ENCODE peak calls at places on chromosomes 7 and 10, in seven cellular contexts. C is upper lobe of left lung, W is coronary artery, B is cardiac muscle cell, F is brain microvascular endothelial cell, J is spleen, P is dorsolateral prefrontal cortex. G is an unnamed sample.
A peak's percentile ranks its signal among the peaks of the same experiment; 100 is the strongest.

GRCh38 chr10:112580267-112580666 is 133.3 kb downstream of the VTI1A start:
- DNase-seq in B (no peak), P (no peak), C (no peak), F (no peak), W (no peak), J (no peak), G (no peak)

GRCh38 chr7:148153611-148154010 is 437.0 kb upstream of the C7orf33 start:
- DNase-seq in C (peak; percentile 29), W (no peak), P (no peak), J (peak; percentile 81), F (no peak), B (peak; percentile 67), G (no peak)

GRCh38 chr7:106802589-106802988 is 62.5 kb upstream of the PIK3CG start:
- DNase-seq in W (no peak), F (no peak), C (no peak), J (no peak), B (no peak), P (no peak), G (no peak)

GRCh38 chr7:3301831-3302618 is 973 bp downstream of the SDK1 start:
- DNase-seq in F (no peak), C (no peak), P (no peak), B (peak; percentile 72), J (peak; percentile 81), W (peak; percentile 76), G (peak; percentile 40)

GRCh38 chr10:33238643-33239042 is 95.8 kb downstream of the NRP1 start:
- DNase-seq in W (no peak), B (no peak), J (no peak), F (peak; percentile 81), C (no peak), P (no peak), G (peak; percentile 82)

GRCh38 chr10:86261933-86262665 is 104.5 kb downstream of the GRID1 start:
- DNase-seq in W (peak; percentile 56), C (peak; percentile 44), P (peak; percentile 52), B (no peak), F (no peak), J (peak; percentile 59), G (no peak)

GRCh38 chr7:46515844-46516590 is 594.9 kb upstream of the IGFBP3 start:
- DNase-seq in C (no peak), P (no peak), J (no peak), W (no peak), F (no peak), B (no peak), G (no peak)

GRCh38 chr10:91590142-91590903 is 42.5 kb downstream of the PPP1R3C start:
- DNase-seq in W (peak; percentile 89), P (no peak), J (no peak), B (no peak), F (peak; percentile 51), C (no peak), G (peak; percentile 90)

GRCh38 chr7:41825927-41826480 is 123.1 kb upstream of the INHBA start:
- DNase-seq in P (no peak), W (no peak), J (no peak), C (no peak), F (no peak), B (peak; percentile 31), G (peak; percentile 32)

GRCh38 chr7:40374575-40374974 is 239.8 kb downstream of the SUGCT start:
- DNase-seq in W (no peak), C (no peak), F (no peak), P (no peak), J (no peak), B (no peak), G (no peak)

GRCh38 chr10:3895045-3895609 is 110.1 kb upstream of the KLF6 start:
- DNase-seq in J (no peak), F (peak; percentile 77), P (no peak), W (no peak), C (no peak), B (no peak), G (no peak)

GRCh38 chr7:141441837-141442627 is 109.2 kb upstream of the AGK start:
- DNase-seq in F (no peak), W (no peak), B (no peak), C (no peak), J (no peak), P (peak; percentile 81), G (no peak)

GRCh38 chr7:90383879-90384278 is 19.4 kb upstream of the CLDN12 start:
- DNase-seq in P (no peak), J (no peak), B (no peak), C (no peak), F (peak; percentile 49), W (no peak), G (peak; percentile 52)

GRCh38 chr10:31320179-31320597 is 1.2 kb downstream of the ZEB1 start:
- DNase-seq in W (peak; percentile 78), J (no peak), C (peak; percentile 24), P (no peak), B (peak; percentile 52), F (no peak), G (peak; percentile 50)

GRCh38 chr7:158782638-158783490 is 46.4 kb downstream of the ESYT2 start:
- DNase-seq in F (peak; percentile 69), J (no peak), P (no peak), W (peak; percentile 94), C (peak; percentile 66), B (peak; percentile 66), G (peak; percentile 50)

GRCh38 chr7:100572281-100572948 is 1.3 kb downstream of the SAP25 start:
- DNase-seq in W (no peak), P (no peak), F (no peak), B (no peak), J (peak; percentile 74), C (no peak), G (no peak)

GRCh38 chr7:154587812-154588211 is 415.1 kb downstream of the PAXIP1 start:
- DNase-seq in P (no peak), W (no peak), B (no peak), C (no peak), F (no peak), J (no peak), G (no peak)

GRCh38 chr7:30974605-30975256 is 11.0 kb downstream of the GHRHR start:
- DNase-seq in C (peak; percentile 79), W (peak; percentile 73), F (peak; percentile 20), P (no peak), J (no peak), B (peak; percentile 85), G (peak; percentile 12)

GRCh38 chr7:55415173-55415778 is 50.1 kb downstream of the LANCL2 start:
- DNase-seq in C (peak; percentile 73), F (peak; percentile 71), W (no peak), J (peak; percentile 91), B (peak; percentile 86), P (peak; percentile 81), G (peak; percentile 76)

GRCh38 chr10:68870545-68871104 is 30.5 kb upstream of the DDX50 start:
- DNase-seq in J (no peak), C (no peak), F (no peak), P (no peak), B (no peak), W (no peak), G (no peak)
- TF ChIP-seq CTCF in J (no peak), C (no peak), F (no peak), P (no peak), B (no peak), W (no peak), G (no peak)

GRCh38 chr10:71985542-71986250 is 21.5 kb downstream of the CHST3 start:
- DNase-seq in C (no peak), P (no peak), B (no peak), J (no peak), W (peak; percentile 85), F (peak; percentile 69), G (peak; percentile 68)

GRCh38 chr10:71982269-71983178 is 18.3 kb downstream of the CHST3 start:
- DNase-seq in W (no peak), J (peak; percentile 44), F (no peak), P (no peak), B (no peak), C (no peak), G (no peak)

GRCh38 chr10:71984126-71984797 is 20.1 kb downstream of the CHST3 start:
- DNase-seq in P (no peak), F (no peak), C (no peak), W (no peak), B (no peak), J (peak; percentile 60), G (no peak)

GRCh38 chr10:71981868-71982230 is 17.7 kb downstream of the CHST3 start:
- DNase-seq in J (peak; percentile 16), B (no peak), W (no peak), F (no peak), P (no peak), C (no peak), G (no peak)

GRCh38 chr10:71984798-71985388 is 20.7 kb downstream of the CHST3 start:
- DNase-seq in P (no peak), J (peak; percentile 72), B (no peak), C (no peak), F (no peak), W (no peak), G (no peak)
- H3K4me3 ChIP-seq in P (no peak overlapping the region), J (no peak overlapping the region), B (no peak overlapping the region), C (no peak overlapping the region), F (no peak overlapping the region), W (peak overlapping the region; percentile 21), G (no peak overlapping the region)

DNA sequence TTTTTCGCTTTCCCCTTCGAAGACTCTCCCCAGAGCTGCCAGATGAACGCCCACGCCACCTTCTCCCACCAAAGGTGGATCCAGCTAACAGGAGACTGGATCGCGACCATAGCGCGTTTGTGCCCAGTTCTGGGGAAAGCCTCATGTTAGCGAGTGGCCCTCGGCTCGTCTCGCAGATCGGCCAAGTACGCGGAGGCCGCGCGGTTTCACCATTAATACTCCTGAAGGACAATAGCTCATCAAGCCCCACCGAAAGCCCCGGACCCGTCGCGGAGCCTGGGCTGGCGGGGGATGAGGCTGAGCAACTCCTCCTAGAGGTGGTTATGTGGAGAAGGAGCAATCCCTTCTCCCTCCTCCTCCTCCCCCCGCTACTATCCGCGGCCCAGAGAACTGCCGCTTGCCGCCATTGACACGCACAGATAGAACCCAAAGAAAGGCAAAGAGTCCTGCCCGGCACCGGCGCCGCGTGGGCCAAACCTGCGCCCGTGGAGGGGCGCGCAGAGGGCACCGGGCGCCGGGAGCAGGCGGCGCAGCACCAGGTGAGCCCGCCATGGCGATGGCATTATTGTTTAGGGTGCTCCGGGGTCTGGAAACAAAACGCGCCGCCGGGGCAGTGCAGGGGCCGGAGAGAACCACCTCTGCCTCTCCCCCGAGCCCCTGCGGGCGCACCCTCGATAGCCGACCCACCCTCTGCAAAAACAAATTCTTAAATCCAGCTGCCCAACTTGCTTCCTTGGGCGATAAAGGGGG is at the start of gene MACROH2A2:
- DNase-seq in J (no peak), P (peak; percentile 74), B (peak; percentile 85), C (peak; percentile 46), W (no peak), F (peak; percentile 66), G (peak; percentile 72)
- TF ChIP-seq CTCF in J (no peak), P (peak; percentile 48), B (peak; percentile 53), C (no peak), W (no peak), F (peak; percentile 67), G (peak; percentile 59)

GRCh38 chr10:124605481-124605855 is 138.7 kb downstream of the FAM53B start:
- DNase-seq in C (no peak), W (no peak), P (no peak), F (no peak), B (no peak), J (peak; percentile 72), G (no peak)
- H3K4me3 ChIP-seq in C (no peak overlapping the region), W (no peak overlapping the region), P (peak overlapping the region; percentile 59), F (no peak overlapping the region), B (no peak overlapping the region), J (no peak overlapping the region), G (no peak overlapping the region)

GRCh38 chr10:45000764-45001381 is at the start of gene ZNF22:
- DNase-seq in B (peak; percentile 80), P (no peak), C (peak; percentile 72), F (peak; percentile 23), J (peak; percentile 94), W (peak; percentile 84), G (peak; percentile 76)
- TF ChIP-seq CTCF in B (peak; percentile 11), P (peak; percentile 29), C (no peak), F (no peak), J (peak; percentile 28), W (no peak), G (no peak)